ENCODE peak calls at places on chromosomes 4 and X, in nine cellular contexts. O is aorta; H is IMR-90; P is hepatocyte; D is left lung; Q is fibroblast of lung; M is mucosa of descending colon; L is CD4-positive, CD25-positive, alpha-beta regulatory T cell; V is K562. C is an unnamed sample. For H3K9me3, the result is how much of the 10 kb centered on the place peaks cover.

GRCh38 chr4:174522183-174523002 is at the start of gene HPGD:
- DNase-seq in O (peak), H (no peak), P (peak), D (peak), Q (peak), M (peak), L (peak), V (peak), C (peak)

GRCh38 chr4:105113800-105114199 is 32.9 kb upstream of the TET2 start:
- DNase-seq in O (no peak), H (no peak), P (no peak), D (no peak), Q (peak), M (no peak), L (no peak), V (no peak), C (no peak)

GRCh38 chr4:169774466-169775445 is 17.0 kb upstream of the HPF1 start:
- DNase-seq in O (no peak), H (no peak), P (peak), D (no peak), Q (no peak), M (no peak), L (no peak), V (peak), C (no peak)

GRCh38 chr4:117996891-117997290 is 37.4 kb upstream of the NDST3 start:
- DNase-seq in O (no peak), H (no peak), P (no peak), D (no peak), Q (no peak), M (no peak), L (no peak), V (no peak), C (no peak)

GRCh38 chr4:95381843-95382580 is 166.8 kb downstream of the UNC5C start:
- DNase-seq in O (no peak), H (no peak), P (no peak), D (no peak), Q (no peak), M (no peak), L (no peak), V (no peak), C (no peak)

GRCh38 chr4:40283968-40284367 is 51.2 kb upstream of the CHRNA9 start:
- DNase-seq in O (no peak), H (no peak), P (no peak), D (no peak), Q (peak), M (no peak), L (peak), V (peak), C (peak)

GRCh38 chrX:110569506-110569905 is 210.9 kb downstream of the RTL9 start:
- DNase-seq in O (no peak), H (no peak), P (no peak), D (no peak), Q (peak), M (no peak), L (no peak), V (no peak), C (no peak)

GRCh38 chr4:38699112-38699511 is 35.1 kb downstream of the KLF3 start:
- DNase-seq in O (no peak), H (no peak), P (no peak), D (no peak), Q (no peak), M (no peak), L (no peak), V (no peak), C (no peak)

GRCh38 chr4:139470997-139471665 is 17.2 kb downstream of the RAB33B start:
- DNase-seq in O (no peak), H (no peak), P (no peak), D (no peak), Q (no peak), M (no peak), L (no peak), V (no peak), C (no peak)
- H3K9me3 ChIP-seq in O (under half), H (under half), P (under half), D (under half), Q (under half), M (under half), L (under half), V (under half), C (under half)

GRCh38 chrX:2490634-2491033 is 10.1 kb downstream of the DHRSX start:
- DNase-seq in O (no peak), H (no peak), P (no peak), D (no peak), Q (no peak), M (no peak), L (no peak), V (no peak), C (no peak)
- H3K9me3 ChIP-seq in O (under half), H (under half), P (under half), D (under half), Q (under half), M (under half), L (under half), V (under half), C (under half)

GRCh38 chr4:11149612-11150259 is 279.0 kb downstream of the HS3ST1 start:
- DNase-seq in O (no peak), H (no peak), P (no peak), D (no peak), Q (no peak), M (no peak), L (no peak), V (no peak), C (no peak)

GRCh38 chr4:11152684-11153083 is 276.0 kb downstream of the HS3ST1 start:
- DNase-seq in O (no peak), H (no peak), P (peak), D (no peak), Q (no peak), M (peak), L (no peak), V (no peak), C (no peak)

DNA sequence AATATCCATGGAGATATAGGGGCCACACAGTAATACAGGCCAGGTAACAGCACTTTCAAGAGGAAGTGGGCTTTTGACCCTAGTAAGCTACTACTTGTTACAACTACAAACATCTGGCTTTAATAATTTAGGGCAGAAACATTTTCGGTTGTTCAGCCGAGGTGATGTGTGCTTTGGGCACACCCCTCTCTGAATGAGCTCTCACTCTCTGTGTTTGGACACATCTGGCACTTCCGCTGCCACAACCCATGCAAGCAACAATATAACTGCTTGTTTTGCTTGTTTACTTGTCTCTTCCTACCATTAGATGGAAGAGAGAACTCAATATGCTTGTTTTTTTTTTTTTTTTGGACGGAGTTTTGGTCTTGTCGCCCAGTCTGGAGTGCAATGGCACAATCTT is 277.2 kb downstream of the HS3ST1 start:
- DNase-seq in O (no peak), H (no peak), P (no peak), D (no peak), Q (no peak), M (no peak), L (no peak), V (no peak), C (no peak)
- H3K9me3 ChIP-seq in O (under half), H (under half), P (under half), D (under half), Q (under half), M (under half), L (under half), V (under half), C (under half)

GRCh38 chrX:2841511-2841910 is 12.8 kb downstream of the GYG2 start:
- DNase-seq in O (no peak), H (no peak), P (no peak), D (no peak), Q (peak), M (no peak), L (no peak), V (no peak), C (no peak)

GRCh38 chrX:2837961-2838360 is 9.2 kb downstream of the GYG2 start:
- DNase-seq in O (no peak), H (no peak), P (no peak), D (no peak), Q (no peak), M (no peak), L (no peak), V (no peak), C (no peak)

DNA sequence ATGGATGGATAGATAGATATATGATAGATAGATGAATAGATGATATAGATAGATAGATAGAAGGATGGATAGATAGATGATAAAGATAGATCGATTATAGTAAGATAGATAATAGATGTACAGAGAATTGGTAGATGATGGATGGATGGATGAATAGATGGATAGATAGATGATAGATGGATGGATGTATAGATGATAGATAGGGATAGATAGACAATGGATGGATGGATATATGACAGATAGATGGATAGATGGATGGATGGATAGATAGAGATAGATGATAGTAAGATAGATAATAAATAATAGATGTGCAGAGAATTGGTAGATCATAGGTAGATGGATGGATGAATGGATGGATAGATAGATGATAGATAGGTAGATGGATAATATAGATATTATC is 12.2 kb downstream of the GYG2 start:
- DNase-seq in O (no peak), H (no peak), P (no peak), D (no peak), Q (no peak), M (no peak), L (no peak), V (no peak), C (no peak)
- H3K9me3 ChIP-seq in O (under half), H (under half), P (under half), D (under half), Q (under half), M (under half), L (under half), V (under half), C (under half)

DNA sequence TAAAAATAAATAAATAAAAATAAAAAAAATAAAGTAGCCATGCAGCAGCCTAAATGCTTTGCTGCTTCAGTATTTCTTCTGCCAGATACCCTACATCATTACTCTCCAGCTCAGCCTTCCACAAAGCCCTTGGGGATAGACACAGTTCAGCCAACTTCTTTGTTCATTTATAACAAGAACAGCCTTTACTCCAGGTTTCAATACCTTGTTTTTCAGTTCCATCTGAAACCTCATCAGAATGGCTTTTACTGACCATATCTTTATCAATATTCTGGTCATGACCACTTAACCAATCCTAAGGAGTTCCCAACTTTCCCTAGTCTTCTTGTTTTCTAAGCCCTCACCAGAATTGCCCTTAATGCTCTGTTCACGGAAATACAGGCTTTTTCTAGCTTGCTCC is 128.3 kb upstream of the MED14 start:
- DNase-seq in O (no peak), H (no peak), P (no peak), D (no peak), Q (no peak), M (no peak), L (no peak), V (no peak), C (no peak)
- H3K9me3 ChIP-seq in O (under half), H (under half), P (under half), D (under half), Q (under half), M (under half), L (under half), V (under half), C (under half)

GRCh38 chr4:15794905-15795304 is 16.8 kb downstream of the CD38 start:
- DNase-seq in O (no peak), H (no peak), P (no peak), D (no peak), Q (peak), M (no peak), L (no peak), V (no peak), C (no peak)

GRCh38 chr4:15794432-15794831 is 16.3 kb downstream of the CD38 start:
- DNase-seq in O (no peak), H (no peak), P (no peak), D (no peak), Q (no peak), M (no peak), L (no peak), V (no peak), C (no peak)

GRCh38 chr4:15799703-15800102 is 21.6 kb downstream of the CD38 start:
- DNase-seq in O (no peak), H (no peak), P (no peak), D (no peak), Q (no peak), M (no peak), L (no peak), V (no peak), C (no peak)

GRCh38 chr4:15793506-15794363 is 15.6 kb downstream of the CD38 start:
- DNase-seq in O (no peak), H (no peak), P (no peak), D (no peak), Q (no peak), M (no peak), L (no peak), V (no peak), C (no peak)

GRCh38 chr4:15797320-15797719 is 19.2 kb downstream of the CD38 start:
- DNase-seq in O (no peak), H (no peak), P (no peak), D (no peak), Q (no peak), M (no peak), L (no peak), V (no peak), C (no peak)
- H3K9me3 ChIP-seq in O (under half), H (under half), P (under half), D (under half), Q (under half), M (under half), L (under half), V (under half), C (under half)

GRCh38 chr4:72857216-72857615 is 212.3 kb downstream of the COX18 start:
- DNase-seq in O (no peak), H (no peak), P (no peak), D (no peak), Q (peak), M (no peak), L (no peak), V (no peak), C (no peak)
- H3K9me3 ChIP-seq in O (under half), H (under half), P (under half), D (under half), Q (under half), M (under half), L (under half), V (under half), C (under half)

DNA sequence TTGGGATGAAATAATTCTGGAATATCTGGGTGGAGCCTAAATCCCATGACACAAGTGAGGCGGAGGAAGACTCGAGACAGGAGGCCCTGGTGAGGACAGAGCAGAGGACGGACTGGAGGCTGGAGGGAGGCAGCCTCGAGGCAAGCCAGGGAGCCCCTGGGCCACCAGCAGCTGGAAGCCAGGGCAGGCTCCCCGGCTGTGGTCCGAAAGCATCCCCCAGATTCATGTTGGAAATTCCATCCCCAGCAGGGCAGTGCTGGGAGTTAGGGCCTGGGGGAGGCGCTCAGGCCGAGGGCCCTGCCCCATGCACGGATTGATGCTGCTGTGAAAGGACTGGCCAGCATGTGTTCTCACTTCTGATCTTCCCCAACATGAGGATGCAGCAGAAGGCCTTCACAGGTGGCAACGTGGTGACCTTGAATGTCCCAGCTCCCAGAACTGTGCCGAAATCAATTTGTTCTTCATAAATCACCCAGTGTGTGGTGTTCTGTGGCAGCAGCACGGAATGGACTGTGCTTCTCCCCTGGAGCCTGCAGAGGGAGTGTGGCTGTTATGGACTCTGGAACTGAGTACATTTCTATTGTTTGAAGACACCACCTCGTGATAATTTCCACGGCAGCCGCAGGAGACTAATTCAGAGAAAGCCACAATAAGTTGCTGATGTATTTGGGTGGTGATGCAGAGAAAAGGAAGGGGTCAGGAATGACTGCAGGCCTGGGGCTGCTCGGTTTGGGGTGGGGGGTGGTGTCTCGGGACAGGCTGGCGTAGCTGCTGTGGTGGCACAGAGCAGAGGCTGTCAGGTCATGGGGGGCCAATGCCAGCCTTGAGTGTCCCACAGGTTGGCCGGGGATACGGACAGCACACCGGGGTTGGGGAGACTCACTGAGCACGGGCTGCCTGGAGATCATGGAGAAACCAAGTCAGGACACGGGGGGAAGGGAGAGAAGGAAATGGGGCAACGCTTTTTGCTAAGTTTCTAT is 56.9 kb downstream of the PCGF3 start:
- DNase-seq in O (no peak), H (no peak), P (peak), D (no peak), Q (peak), M (no peak), L (no peak), V (no peak), C (no peak)
- H3K9me3 ChIP-seq in O (under half), H (under half), P (under half), D (under half), Q (under half), M (under half), L (under half), V (under half), C (under half)

GRCh38 chr4:19256823-19257222 is 994.9 kb upstream of the SLIT2 start:
- DNase-seq in O (no peak), H (no peak), P (peak), D (no peak), Q (no peak), M (no peak), L (no peak), V (no peak), C (no peak)

GRCh38 chr4:19259920-19260319 is 991.8 kb upstream of the SLIT2 start:
- DNase-seq in O (no peak), H (no peak), P (no peak), D (no peak), Q (no peak), M (no peak), L (no peak), V (no peak), C (no peak)

GRCh38 chr4:19254476-19254875 is 997.2 kb upstream of the SLIT2 start:
- DNase-seq in O (no peak), H (no peak), P (no peak), D (no peak), Q (peak), M (no peak), L (no peak), V (no peak), C (no peak)
- H3K9me3 ChIP-seq in O (under half), H (under half), P (under half), D (under half), Q (under half), M (under half), L (under half), V (under half), C (under half)

GRCh38 chrX:69524765-69525164 is 20.6 kb downstream of the NALF2 start:
- DNase-seq in O (no peak), H (no peak), P (no peak), D (no peak), Q (no peak), M (no peak), L (no peak), V (no peak), C (no peak)

GRCh38 chrX:69535661-69536060 is 31.5 kb downstream of the NALF2 start:
- DNase-seq in O (no peak), H (no peak), P (no peak), D (no peak), Q (no peak), M (no peak), L (no peak), V (no peak), C (no peak)

GRCh38 chrX:69531031-69531755 is 27.1 kb downstream of the NALF2 start:
- DNase-seq in O (no peak), H (no peak), P (no peak), D (no peak), Q (no peak), M (no peak), L (no peak), V (no peak), C (no peak)

DNA sequence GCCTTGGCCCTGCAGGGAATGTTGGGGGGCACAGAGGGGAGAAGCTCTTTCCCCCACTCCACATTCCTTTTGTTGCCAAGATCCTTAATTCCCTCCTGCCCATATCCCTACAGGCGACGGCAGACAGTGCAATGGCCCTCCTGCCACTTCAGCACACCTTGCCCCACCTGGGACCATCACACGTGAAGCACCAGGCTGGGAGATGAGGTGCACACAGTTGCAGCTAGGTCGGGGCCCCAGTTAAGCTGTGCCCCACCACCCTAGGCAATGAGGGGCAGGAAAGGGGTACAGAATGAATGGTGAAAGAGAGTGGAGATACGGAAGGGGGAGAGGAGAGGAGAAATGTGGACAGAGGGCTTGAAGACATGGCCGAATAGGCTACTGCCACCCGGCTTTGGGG is 26.2 kb downstream of the NALF2 start:
- DNase-seq in O (no peak), H (no peak), P (no peak), D (no peak), Q (no peak), M (no peak), L (no peak), V (no peak), C (no peak)
- H3K9me3 ChIP-seq in O (under half), H (under half), P (under half), D (under half), Q (under half), M (under half), L (under half), V (under half), C (under half)